ENCODE peak calls at places on chromosomes 6 and 20, in six cellular contexts. D is neuronal stem cell, O is IMR-90, V is H1, S is H9, B is trophoblast cell. A is an unnamed sample.

GRCh38 chr6:147149092-147149491 is 55.1 kb upstream of the STXBP5 start:
- DNase-seq in D (no peak), O (no peak), V (no peak), S (no peak), B (no peak), A (no peak)

GRCh38 chr6:88651400-88651799 is 312.0 kb downstream of the RNGTT start:
- DNase-seq in D (no peak), O (no peak), V (no peak), S (no peak), B (no peak), A (no peak)

GRCh38 chr6:28648035-28648877 is 122.6 kb downstream of the GPX5 start:
- DNase-seq in D (peak; percentile 87), O (peak; percentile 74), V (peak; percentile 93), S (peak; percentile 73), B (peak; percentile 78), A (peak; percentile 90)

GRCh38 chr20:36629719-36630340 is 16.2 kb downstream of the SLA2 start:
- DNase-seq in D (no peak), O (no peak), V (no peak), S (no peak), B (no peak), A (no peak)

GRCh38 chr20:63347081-63347741 is 13.9 kb downstream of the CHRNA4 start:
- DNase-seq in D (no peak), O (no peak), V (no peak), S (no peak), B (no peak), A (no peak)

GRCh38 chr6:170093658-170094596 is 197.0 kb downstream of the DLL1 start:
- DNase-seq in D (no peak), O (no peak), V (peak; percentile 37), S (peak; percentile 28), B (no peak), A (no peak)

GRCh38 chr20:31934968-31935764 is 16.7 kb downstream of the PDRG1 start:
- DNase-seq in D (no peak), O (no peak), V (peak; percentile 65), S (peak; percentile 80), B (no peak), A (peak; percentile 78)

GRCh38 chr6:6566766-6567165 is 21.8 kb upstream of the LY86 start:
- DNase-seq in D (no peak), O (no peak), V (no peak), S (no peak), B (no peak), A (no peak)

GRCh38 chr6:126625019-126625418 is 285.1 kb downstream of the CENPW start:
- DNase-seq in D (peak; percentile 21), O (peak; percentile 31), V (peak; percentile 58), S (no peak), B (peak; percentile 20), A (peak; percentile 70)

GRCh38 chr6:36780517-36781210 is 58.6 kb downstream of the CPNE5 start:
- DNase-seq in D (no peak), O (no peak), V (no peak), S (no peak), B (no peak), A (no peak)

GRCh38 chr20:63519765-63520593 is 586 bp upstream of the PPDPF start:
- DNase-seq in D (peak; percentile 87), O (peak; percentile 29), V (peak; percentile 86), S (peak; percentile 80), B (peak; percentile 13), A (no peak)

GRCh38 chr6:65787787-65788186 is 80.8 kb upstream of the EYS start:
- DNase-seq in D (no peak), O (no peak), V (no peak), S (no peak), B (peak; percentile 46), A (no peak)

GRCh38 chr20:59388402-59388801 is 88.0 kb downstream of the EDN3 start:
- DNase-seq in D (no peak), O (no peak), V (no peak), S (no peak), B (no peak), A (no peak)

GRCh38 chr20:52076164-52076563 is 115.4 kb downstream of the ZFP64 start:
- DNase-seq in D (no peak), O (peak; percentile 7), V (no peak), S (no peak), B (no peak), A (no peak)

GRCh38 chr6:72321741-72322140 is 300.1 kb upstream of the KCNQ5 start:
- DNase-seq in D (no peak), O (peak; percentile 73), V (no peak), S (no peak), B (no peak), A (no peak)

GRCh38 chr6:137780447-137781034 is 86.5 kb upstream of the TNFAIP3 start:
- DNase-seq in D (no peak), O (peak; percentile 63), V (no peak), S (no peak), B (no peak), A (no peak)

GRCh38 chr20:38973546-38974120 is 11.5 kb downstream of the DHX35 start:
- DNase-seq in D (no peak), O (peak; percentile 77), V (no peak), S (no peak), B (no peak), A (no peak)

GRCh38 chr6:136058852-136059251 is 191.3 kb downstream of the MTFR2 start:
- DNase-seq in D (no peak), O (no peak), V (no peak), S (no peak), B (no peak), A (no peak)

GRCh38 chr6:44154067-44154466 is 4.6 kb upstream of the CAPN11 start:
- DNase-seq in D (no peak), O (no peak), V (no peak), S (no peak), B (no peak), A (no peak)

GRCh38 chr20:44758247-44759101 is 12.8 kb downstream of the KCNK15 start:
- DNase-seq in D (no peak), O (no peak), V (no peak), S (no peak), B (no peak), A (no peak)

GRCh38 chr20:44765091-44765490 is 19.4 kb downstream of the KCNK15 start:
- DNase-seq in D (no peak), O (no peak), V (no peak), S (no peak), B (peak; percentile 19), A (no peak)

GRCh38 chr20:44759595-44759994 is 13.9 kb downstream of the KCNK15 start:
- DNase-seq in D (no peak), O (no peak), V (no peak), S (no peak), B (no peak), A (no peak)

GRCh38 chr20:44762466-44763140 is 16.9 kb downstream of the KCNK15 start:
- DNase-seq in D (no peak), O (no peak), V (no peak), S (no peak), B (no peak), A (peak; percentile 72)

GRCh38 chr20:44761423-44761822 is 15.8 kb downstream of the KCNK15 start:
- DNase-seq in D (no peak), O (no peak), V (no peak), S (no peak), B (no peak), A (no peak)
- H2BK5ac ChIP-seq in D (no peak overlapping the region), O (no peak overlapping the region), V (no peak overlapping the region), S (no peak overlapping the region), B (no peak overlapping the region), A (no peak overlapping the region)

DNA sequence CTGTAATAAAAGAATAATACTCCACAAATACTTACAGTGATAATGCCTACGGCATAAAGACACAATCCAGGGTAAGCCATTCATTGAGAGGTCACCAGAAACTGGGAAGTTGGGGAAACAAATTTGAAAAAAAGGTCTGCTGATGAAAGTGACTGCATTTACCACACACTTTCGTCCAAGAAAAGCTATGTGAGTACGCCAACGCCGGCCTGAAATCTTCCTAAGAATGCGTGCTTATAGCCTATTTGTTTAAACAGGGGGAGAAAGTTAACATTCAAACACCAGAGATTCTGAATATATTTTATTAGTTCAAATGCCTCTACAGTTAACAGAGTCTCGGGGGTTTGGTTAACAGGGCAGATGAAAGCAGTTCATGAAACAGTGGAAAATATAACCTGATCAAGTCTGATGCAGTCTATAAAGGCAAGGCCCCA is 653 bp upstream of the LTV1 start:
- DNase-seq in D (no peak), O (peak; percentile 59), V (no peak), S (no peak), B (peak; percentile 46), A (no peak)
- H2BK5ac ChIP-seq in D (peak overlapping the region; percentile 41), O (peak overlapping the region; percentile 91), V (peak overlapping the region; percentile 93), S (no peak overlapping the region), B (peak overlapping the region; percentile 76), A (no peak overlapping the region)

DNA sequence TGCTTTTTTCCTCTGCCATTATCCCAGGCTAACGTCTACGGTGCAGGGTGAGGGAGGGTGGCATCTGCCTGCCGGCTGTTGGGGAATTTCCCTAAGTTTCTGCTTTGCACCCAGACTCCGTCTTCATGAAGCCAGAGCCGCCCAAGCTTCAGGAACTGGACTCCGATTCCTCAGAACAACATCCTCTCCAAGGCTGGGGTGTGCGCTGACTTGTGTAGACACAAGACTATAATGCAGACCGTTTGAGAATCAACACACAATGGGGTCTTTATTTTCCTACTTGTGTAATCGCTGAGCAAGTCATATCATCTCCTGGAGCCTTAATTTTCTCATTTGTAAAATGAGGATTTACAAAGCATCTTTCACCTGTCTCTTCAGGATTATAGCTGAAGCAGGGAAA is 160.5 kb upstream of the AGPAT4 start:
- DNase-seq in D (no peak), O (no peak), V (no peak), S (no peak), B (peak; percentile 17), A (no peak)
- H2BK5ac ChIP-seq in D (no peak overlapping the region), O (no peak overlapping the region), V (no peak overlapping the region), S (no peak overlapping the region), B (peak overlapping the region; percentile 99), A (no peak overlapping the region)

GRCh38 chr6:159724778-159725177 is 2.5 kb upstream of the WTAP start:
- DNase-seq in D (no peak), O (no peak), V (no peak), S (no peak), B (no peak), A (no peak)

GRCh38 chr6:159726918-159727716 is at the start of gene WTAP:
- DNase-seq in D (peak; percentile 92), O (peak; percentile 92), V (peak; percentile 96), S (peak; percentile 97), B (peak; percentile 98), A (peak; percentile 98)

GRCh38 chr6:159727717-159728440 is 573 bp downstream of the WTAP start:
- DNase-seq in D (peak; percentile 38), O (no peak), V (no peak), S (no peak), B (peak; percentile 57), A (peak; percentile 70)

GRCh38 chr6:159728552-159728951 is 1.2 kb downstream of the WTAP start:
- DNase-seq in D (no peak), O (no peak), V (no peak), S (no peak), B (no peak), A (peak; percentile 22)

DNA sequence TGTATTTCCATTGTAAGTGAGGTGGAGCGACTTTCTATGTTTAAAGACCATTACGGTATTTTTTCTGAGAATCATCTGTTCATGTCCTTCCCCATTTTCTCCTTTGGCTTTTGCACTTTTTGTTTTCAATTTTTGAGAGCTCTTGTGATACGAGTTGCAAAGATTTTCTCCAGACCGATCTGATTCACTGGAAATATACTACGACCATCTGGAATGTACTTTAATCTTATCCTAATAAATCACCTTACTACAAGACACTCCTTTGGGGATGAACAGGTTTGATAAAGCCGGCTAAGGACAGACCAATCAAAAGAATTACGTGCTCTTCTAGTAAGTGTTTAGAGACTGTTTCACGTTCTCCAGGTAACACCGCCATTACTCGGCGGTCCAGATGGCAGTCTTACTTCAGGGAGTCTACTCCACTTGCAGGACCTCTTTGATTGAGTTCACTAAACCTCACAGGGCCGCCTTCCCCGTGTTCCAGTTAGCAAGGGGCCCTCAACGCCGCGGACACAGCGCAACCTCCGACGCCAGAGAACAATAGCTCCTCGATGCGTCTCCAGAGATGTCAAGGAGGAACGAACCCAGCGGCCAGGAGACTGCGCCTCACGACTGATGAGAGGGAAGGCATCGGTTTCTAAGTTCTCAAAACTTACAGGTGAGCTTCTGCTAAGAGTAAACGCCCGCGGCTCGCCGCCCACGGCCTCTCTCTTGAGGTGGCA is 949 bp upstream of the WTAP start:
- DNase-seq in D (no peak), O (no peak), V (no peak), S (no peak), B (no peak), A (no peak)
- H2BK5ac ChIP-seq in D (peak overlapping the region; percentile 99), O (peak overlapping the region; percentile 100), V (peak overlapping the region; percentile 99), S (no peak overlapping the region), B (peak overlapping the region; percentile 47), A (peak overlapping the region; percentile 32)

A was measured in mesendoderm.